ENCODE peak calls at places on chromosomes 4 and X, in nine cellular contexts. R is stimulated activated CD4-positive, alpha-beta T cell treated with anti-CD3 and anti-CD28 coated beads, Interleukin-12 subunit alpha, Interleukin-12 subunit beta, amount 100 ng/mL, for 48 hours; Q is cardiac muscle cell; S is Right ventricle myocardium superior; G is ecto neural progenitor cell; T is RPMI7951; M is fibroblast of mammary gland; X is PC-3; E is hippocampal formation. A is an unnamed sample.

GRCh38 chr4:15002659-15003440 is 569 bp downstream of the CPEB2 start:
- DNase-seq in E (peak), G (peak), X (peak), S (peak), Q (peak), R (peak), M (peak), T (peak), A (peak)

GRCh38 chrX:107146670-107147069 is 28.0 kb upstream of the RBM41 start:
- DNase-seq in M (peak), T (peak), E (no peak), S (no peak), R (no peak), Q (peak), G (no peak), X (peak), A (no peak)

GRCh38 chr4:3491681-3492405 is 28.7 kb downstream of the DOK7 start:
- DNase-seq in Q (peak), E (no peak), X (no peak), S (no peak), G (no peak), R (no peak), T (peak), M (peak), A (no peak)

GRCh38 chr4:3635090-3635820 is 103.0 kb upstream of the LRPAP1 start:
- DNase-seq in X (no peak), Q (no peak), G (no peak), R (no peak), M (no peak), S (peak), T (no peak), E (no peak), A (no peak)

GRCh38 chr4:163251204-163251603 is 81.2 kb downstream of the NPY1R start:
- DNase-seq in R (no peak), E (no peak), Q (peak), M (no peak), G (no peak), S (no peak), T (no peak), X (peak), A (no peak)

GRCh38 chrX:136608295-136608933 is 39.5 kb upstream of the CD40LG start:
- DNase-seq in Q (peak), M (peak), T (peak), S (peak), R (no peak), X (peak), G (no peak), E (no peak), A (no peak)

GRCh38 chr4:39480902-39481695 is 22.2 kb downstream of the LIAS start:
- DNase-seq in E (no peak), Q (no peak), X (no peak), R (no peak), G (no peak), T (no peak), S (no peak), M (no peak), A (no peak)

GRCh38 chrX:9866633-9867032 is 80.4 kb downstream of the SHROOM2 start:
- DNase-seq in R (no peak), G (no peak), X (peak), T (no peak), E (no peak), M (peak), Q (peak), S (no peak), A (no peak)

GRCh38 chr4:42501624-42502401 is 104.5 kb downstream of the SHISA3 start:
- DNase-seq in M (no peak), G (peak), T (no peak), E (no peak), Q (no peak), X (no peak), S (no peak), R (no peak), A (no peak)

GRCh38 chr4:100795581-100795980 is 277.8 kb upstream of the EMCN start:
- DNase-seq in R (no peak), G (no peak), M (no peak), E (no peak), T (no peak), S (no peak), Q (no peak), X (no peak), A (no peak)

GRCh38 chr4:108846568-108846967 is 83.7 kb upstream of the ETNPPL start:
- DNase-seq in X (no peak), M (peak), S (no peak), Q (no peak), E (no peak), T (no peak), G (no peak), R (no peak), A (no peak)

GRCh38 chr4:80454040-80454439 is 118.5 kb downstream of the CFAP299 start:
- DNase-seq in Q (no peak), S (no peak), E (no peak), X (peak), R (no peak), T (no peak), M (no peak), G (no peak), A (no peak)